ENCODE peak calls at places on chromosomes 5 and 9, in six cellular contexts. I, O, V, P, C and N are unnamed samples.

GRCh38 chr5:109759304-109759703 is 69.6 kb downstream of the MAN2A1 start:
- DNase-seq in I (peak; percentile 15), O (no peak), V (no peak), P (no peak), C (no peak), N (no peak)

GRCh38 chr5:126364206-126364902 is 58.9 kb upstream of the GRAMD2B start:
- DNase-seq in I (no peak), O (no peak), V (no peak), P (no peak), C (no peak), N (no peak)

GRCh38 chr9:23887781-23888180 is 61.7 kb upstream of the ELAVL2 start:
- DNase-seq in I (no peak), O (no peak), V (no peak), P (no peak), C (no peak), N (no peak)

GRCh38 chr5:8349855-8350254 is 480.9 kb downstream of the MTRR start:
- DNase-seq in I (no peak), O (no peak), V (no peak), P (no peak), C (no peak), N (no peak)

GRCh38 chr5:132782101-132782500 is 5.1 kb upstream of the SEPTIN8 start:
- DNase-seq in I (peak; percentile 20), O (no peak), V (no peak), P (no peak), C (no peak), N (no peak)

GRCh38 chr5:179273441-179274145 is 71.7 kb downstream of the ADAMTS2 start:
- DNase-seq in I (no peak), O (no peak), V (peak; percentile 41), P (peak; percentile 24), C (no peak), N (peak; percentile 41)

GRCh38 chr5:103031607-103032006 is 88.3 kb downstream of the GIN1 start:
- DNase-seq in I (no peak), O (no peak), V (no peak), P (no peak), C (no peak), N (no peak)

GRCh38 chr9:132037470-132037869 is 42.2 kb downstream of the MED27 start:
- DNase-seq in I (no peak), O (no peak), V (no peak), P (no peak), C (no peak), N (no peak)

GRCh38 chr5:179805529-179806249 is 977 bp downstream of the MGAT4B start:
- DNase-seq in I (peak; percentile 46), O (peak; percentile 41), V (peak; percentile 89), P (peak; percentile 58), C (peak; percentile 41), N (peak; percentile 81)

GRCh38 chr5:80960531-80961375 is 590 bp downstream of the RASGRF2 start:
- DNase-seq in I (peak; percentile 31), O (peak; percentile 8), V (peak; percentile 78), P (peak; percentile 62), C (peak; percentile 74), N (peak; percentile 69)

GRCh38 chr5:98938459-98938858 is 9.7 kb upstream of the CHD1 start:
- DNase-seq in I (peak; percentile 25), O (no peak), V (no peak), P (no peak), C (peak; percentile 17), N (no peak)

GRCh38 chr5:172004824-172005237 is 1.6 kb downstream of the FBXW11 start:
- DNase-seq in I (no peak), O (no peak), V (no peak), P (no peak), C (no peak), N (no peak)

GRCh38 chr9:89058906-89059305 is 67.6 kb downstream of the S1PR3 start:
- DNase-seq in I (no peak), O (no peak), V (no peak), P (no peak), C (no peak), N (no peak)

DNA sequence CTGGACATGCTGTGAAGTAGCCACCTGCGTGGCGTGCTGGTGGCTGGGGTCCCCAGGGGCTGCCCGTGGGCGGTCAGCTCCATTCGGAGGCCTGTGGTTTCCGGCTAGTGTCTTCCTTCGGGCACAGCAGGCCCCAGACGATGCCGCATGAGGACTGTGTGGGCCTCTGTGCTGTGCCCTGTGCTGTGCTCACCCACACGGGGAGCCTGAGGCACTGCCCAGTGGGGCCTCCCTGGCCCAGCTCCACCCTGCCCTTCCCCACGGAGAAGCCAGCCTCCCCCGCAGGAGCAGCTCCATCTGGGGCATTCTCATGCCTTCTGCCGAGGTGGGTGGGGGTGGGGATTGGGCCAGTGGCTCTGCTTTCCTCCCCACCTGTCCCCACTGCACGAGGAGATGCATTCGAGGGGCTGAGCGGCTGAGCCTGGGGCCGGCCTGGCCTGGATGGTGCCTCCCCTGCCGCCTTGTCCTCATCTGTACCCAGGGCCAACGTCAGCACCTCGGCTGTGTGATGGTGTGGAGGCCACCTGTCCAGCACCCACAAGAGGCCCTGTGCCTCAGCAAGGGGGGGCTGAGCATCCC is 24.2 kb downstream of the RXRA start:
- DNase-seq in I (no peak), O (no peak), V (no peak), P (no peak), C (no peak), N (no peak)
- H3K4me1 ChIP-seq in I (peaks cover 19% of the 10 kb centered on the region), O (peaks cover 35% of the 10 kb centered on the region), V (peaks cover 4% of the 10 kb centered on the region), P (peaks cover 44% of the 10 kb centered on the region), C (peaks cover 18% of the 10 kb centered on the region), N (peaks cover 53% of the 10 kb centered on the region)

DNA sequence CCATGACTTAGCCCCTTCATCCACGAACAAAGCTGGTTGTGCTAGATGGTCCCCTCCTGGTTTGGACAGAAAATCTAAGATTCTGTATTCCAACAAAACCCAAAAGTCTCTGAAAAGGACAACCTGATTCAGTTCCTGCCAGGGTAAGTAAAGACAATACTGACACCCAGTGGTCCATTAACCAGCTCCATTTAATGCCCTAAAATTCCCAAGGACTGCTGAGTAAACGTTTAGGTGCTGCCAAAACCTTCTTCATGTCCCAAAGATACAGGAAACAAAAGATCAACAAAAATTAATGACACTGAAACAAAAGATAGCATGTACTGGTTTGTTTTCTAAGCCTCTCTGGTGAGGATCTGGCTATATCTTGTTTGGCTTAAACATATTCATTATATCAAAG is 25.3 kb upstream of the PPP1R2B start:
- DNase-seq in I (no peak), O (no peak), V (no peak), P (no peak), C (peak; percentile 49), N (no peak)
- TF ChIP-seq CTCF in I (no peak), O (no peak), V (no peak), P (peak; percentile 59), C (peak; percentile 55), N (peak; percentile 36)

GRCh38 chr5:140222416-140222815 is 47.4 kb downstream of the CYSTM1 start:
- DNase-seq in I (no peak), O (no peak), V (no peak), P (no peak), C (no peak), N (no peak)
- H3K4me1 ChIP-seq in I (peaks cover 38% of the 10 kb centered on the region), O (peaks cover 29% of the 10 kb centered on the region), V (peaks cover 64% of the 10 kb centered on the region), P (no peaks in the 10 kb centered on the region), C (peaks cover 63% of the 10 kb centered on the region), N (peaks cover 40% of the 10 kb centered on the region)

GRCh38 chr5:67732921-67733320 is 482.6 kb upstream of the PIK3R1 start:
- DNase-seq in I (no peak), O (no peak), V (no peak), P (no peak), C (no peak), N (no peak)

GRCh38 chr5:67730917-67731474 is 484.6 kb upstream of the PIK3R1 start:
- DNase-seq in I (no peak), O (no peak), V (no peak), P (no peak), C (no peak), N (no peak)

GRCh38 chr5:67731886-67732285 is 483.7 kb upstream of the PIK3R1 start:
- DNase-seq in I (no peak), O (no peak), V (no peak), P (no peak), C (no peak), N (no peak)

DNA sequence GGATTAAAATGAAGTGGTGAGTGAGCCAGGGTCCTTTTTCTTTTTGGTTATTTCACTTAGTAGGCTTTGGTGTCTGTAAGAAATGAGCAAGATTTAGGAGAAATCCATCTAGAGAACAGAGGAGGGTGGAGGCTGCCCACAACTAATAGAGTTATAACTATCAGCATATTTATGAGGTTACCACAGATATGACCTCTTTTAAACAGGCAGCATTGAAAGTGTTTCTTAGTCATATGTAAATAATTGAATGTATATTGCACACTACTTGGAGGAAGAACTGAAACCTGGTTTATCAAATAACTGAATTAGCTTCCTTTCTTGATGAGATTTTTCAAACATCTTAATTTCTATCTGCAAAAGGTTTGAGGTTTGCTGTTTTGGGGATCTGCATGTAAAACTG is 483.1 kb upstream of the PIK3R1 start:
- DNase-seq in I (no peak), O (no peak), V (no peak), P (no peak), C (no peak), N (no peak)
- TF ChIP-seq CTCF in I (no peak), O (no peak), V (no peak), P (no peak), C (no peak), N (no peak)

DNA sequence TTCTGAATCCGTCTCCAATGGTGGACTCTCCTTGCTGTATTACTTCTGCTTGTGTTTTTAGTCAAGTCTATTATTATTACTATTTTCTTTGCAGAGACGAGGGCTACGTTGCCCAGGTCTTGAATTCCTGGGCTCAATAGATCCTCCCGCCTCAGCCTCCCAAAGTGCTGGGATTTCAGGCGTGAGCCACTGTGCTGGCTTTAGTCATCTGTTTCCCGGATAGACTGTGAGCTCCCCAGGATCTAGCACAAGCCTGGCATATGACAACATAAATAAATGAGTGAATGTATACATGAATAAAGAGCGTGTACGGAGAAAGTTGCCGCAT is 439 bp upstream of the DDX46 start:
- DNase-seq in I (no peak), O (no peak), V (no peak), P (no peak), C (no peak), N (no peak)
- H3K4me1 ChIP-seq in I (peaks cover 15% of the 10 kb centered on the region), O (peaks cover 17% of the 10 kb centered on the region), V (peaks cover 12% of the 10 kb centered on the region), P (peaks cover 4% of the 10 kb centered on the region), C (peaks cover 7% of the 10 kb centered on the region), N (peaks cover 14% of the 10 kb centered on the region)